ENCODE peak calls at places on chromosomes 11 and 22, in six cellular contexts. One of them, this sample, is unnamed.

GRCh38 chr11:43984039-43984438 is 41.6 kb downstream of the C11orf96 start:
- DNase-seq in NAMALWA: no peak
- DNase-seq in cardiac muscle cell: no peak
- DNase-seq in stimulated activated CD8-positive, alpha-beta memory T cell treated with anti-CD3 and anti-CD28 coated beads, Interleukin-4, amount 100 ng/mL, for 24 hours: no peak
- DNase-seq in hippocampal formation: no peak
- DNase-seq in NCI-H1694 treated with DMSO at 0.1 percent for 48 hours: no peak
- DNase-seq in this sample: no peak

GRCh38 chr11:3747704-3748103 is 49.6 kb downstream of the NUP98 start:
- DNase-seq in stimulated activated CD8-positive, alpha-beta memory T cell treated with anti-CD3 and anti-CD28 coated beads, Interleukin-4, amount 100 ng/mL, for 24 hours: no peak
- DNase-seq in NCI-H1694 treated with DMSO at 0.1 percent for 48 hours: no peak
- DNase-seq in hippocampal formation: no peak
- DNase-seq in cardiac muscle cell: no peak
- DNase-seq in NAMALWA: no peak
- DNase-seq in this sample: no peak

GRCh38 chr11:898540-899190 is 11.9 kb downstream of the CHID1 start:
- DNase-seq in NAMALWA: no peak
- DNase-seq in stimulated activated CD8-positive, alpha-beta memory T cell treated with anti-CD3 and anti-CD28 coated beads, Interleukin-4, amount 100 ng/mL, for 24 hours: no peak
- DNase-seq in cardiac muscle cell: peak; percentile 41
- DNase-seq in NCI-H1694 treated with DMSO at 0.1 percent for 48 hours: no peak
- DNase-seq in hippocampal formation: no peak
- DNase-seq in this sample: no peak

GRCh38 chr11:134949121-134949591 is 537.1 kb upstream of the B3GAT1 start:
- DNase-seq in hippocampal formation: no peak
- DNase-seq in cardiac muscle cell: no peak
- DNase-seq in stimulated activated CD8-positive, alpha-beta memory T cell treated with anti-CD3 and anti-CD28 coated beads, Interleukin-4, amount 100 ng/mL, for 24 hours: no peak
- DNase-seq in NAMALWA: no peak
- DNase-seq in NCI-H1694 treated with DMSO at 0.1 percent for 48 hours: no peak
- DNase-seq in this sample: no peak

GRCh38 chr11:44221992-44222391 is 87.9 kb downstream of the ALX4 start:
- DNase-seq in hippocampal formation: no peak
- DNase-seq in NAMALWA: no peak
- DNase-seq in cardiac muscle cell: no peak
- DNase-seq in NCI-H1694 treated with DMSO at 0.1 percent for 48 hours: no peak
- DNase-seq in stimulated activated CD8-positive, alpha-beta memory T cell treated with anti-CD3 and anti-CD28 coated beads, Interleukin-4, amount 100 ng/mL, for 24 hours: no peak
- DNase-seq in this sample: no peak

GRCh38 chr11:78277314-78277994 is 88.7 kb downstream of the USP35 start:
- DNase-seq in NCI-H1694 treated with DMSO at 0.1 percent for 48 hours: no peak
- DNase-seq in stimulated activated CD8-positive, alpha-beta memory T cell treated with anti-CD3 and anti-CD28 coated beads, Interleukin-4, amount 100 ng/mL, for 24 hours: no peak
- DNase-seq in hippocampal formation: no peak
- DNase-seq in cardiac muscle cell: peak; percentile 38
- DNase-seq in NAMALWA: no peak
- DNase-seq in this sample: no peak

GRCh38 chr11:84795698-84796097 is 831.4 kb downstream of the DLG2 start:
- DNase-seq in stimulated activated CD8-positive, alpha-beta memory T cell treated with anti-CD3 and anti-CD28 coated beads, Interleukin-4, amount 100 ng/mL, for 24 hours: no peak
- DNase-seq in hippocampal formation: no peak
- DNase-seq in NCI-H1694 treated with DMSO at 0.1 percent for 48 hours: no peak
- DNase-seq in NAMALWA: no peak
- DNase-seq in cardiac muscle cell: no peak
- DNase-seq in this sample: no peak

GRCh38 chr11:108221401-108221800 is 1.0 kb downstream of the NPAT start:
- DNase-seq in NCI-H1694 treated with DMSO at 0.1 percent for 48 hours: no peak
- DNase-seq in NAMALWA: no peak
- DNase-seq in hippocampal formation: no peak
- DNase-seq in stimulated activated CD8-positive, alpha-beta memory T cell treated with anti-CD3 and anti-CD28 coated beads, Interleukin-4, amount 100 ng/mL, for 24 hours: no peak
- DNase-seq in cardiac muscle cell: no peak
- DNase-seq in this sample: no peak

GRCh38 chr11:11056749-11057471 is 199.1 kb upstream of the ZBED5 start:
- DNase-seq in NCI-H1694 treated with DMSO at 0.1 percent for 48 hours: no peak
- DNase-seq in cardiac muscle cell: no peak
- DNase-seq in hippocampal formation: no peak
- DNase-seq in NAMALWA: no peak
- DNase-seq in stimulated activated CD8-positive, alpha-beta memory T cell treated with anti-CD3 and anti-CD28 coated beads, Interleukin-4, amount 100 ng/mL, for 24 hours: no peak
- DNase-seq in this sample: no peak

GRCh38 chr22:29216873-29217666 is 11.4 kb downstream of the EMID1 start:
- DNase-seq in stimulated activated CD8-positive, alpha-beta memory T cell treated with anti-CD3 and anti-CD28 coated beads, Interleukin-4, amount 100 ng/mL, for 24 hours: no peak
- DNase-seq in NAMALWA: no peak
- DNase-seq in hippocampal formation: peak; percentile 54
- DNase-seq in NCI-H1694 treated with DMSO at 0.1 percent for 48 hours: no peak
- DNase-seq in cardiac muscle cell: no peak
- DNase-seq in this sample: no peak